ENCODE peak calls at places on chromosome 5, in nine cellular contexts. F, M, Z, I, R, D, S, O and Y are unnamed samples.

GRCh38 chr5:167305591-167306213 is 985.7 kb upstream of the WWC1 start:
- DNase-seq in F (no peak), M (no peak), Z (no peak), I (no peak), R (no peak), D (no peak), S (no peak), O (no peak), Y (no peak)

GRCh38 chr5:132267931-132268501 is 10.5 kb downstream of the PDLIM4 start:
- DNase-seq in F (no peak), M (no peak), Z (no peak), I (no peak), R (no peak), D (no peak), S (no peak), O (no peak), Y (no peak)

GRCh38 chr5:115170924-115171510 is 1.3 kb upstream of the TRIM36 start:
- DNase-seq in F (no peak), M (no peak), Z (no peak), I (no peak), R (no peak), D (no peak), S (no peak), O (no peak), Y (no peak)

GRCh38 chr5:172224996-172225395 is 31.0 kb downstream of the EFCAB9 start:
- DNase-seq in F (no peak), M (no peak), Z (no peak), I (no peak), R (no peak), D (no peak), S (no peak), O (no peak), Y (no peak)

GRCh38 chr5:135694016-135694415 is 115.2 kb upstream of the CXCL14 start:
- DNase-seq in F (no peak), M (no peak), Z (no peak), I (no peak), R (no peak), D (no peak), S (no peak), O (no peak), Y (no peak)

GRCh38 chr5:154933537-154933936 is 4.5 kb downstream of the GEMIN5 start:
- DNase-seq in F (no peak), M (no peak), Z (no peak), I (no peak), R (no peak), D (no peak), S (no peak), O (no peak), Y (no peak)

GRCh38 chr5:81530919-81531318 is 137.0 kb upstream of the ACOT12 start:
- DNase-seq in F (no peak), M (no peak), Z (no peak), I (no peak), R (no peak), D (no peak), S (no peak), O (no peak), Y (no peak)

GRCh38 chr5:180389252-180390101 is 36.3 kb upstream of the GFPT2 start:
- DNase-seq in F (no peak), M (no peak), Z (no peak), I (no peak), R (no peak), D (peak), S (no peak), O (peak), Y (no peak)

GRCh38 chr5:174608631-174609097 is 115.7 kb upstream of the MSX2 start:
- DNase-seq in F (peak), M (peak), Z (peak), I (no peak), R (no peak), D (no peak), S (peak), O (no peak), Y (no peak)

GRCh38 chr5:96023518-96023917 is 61.9 kb upstream of the ELL2 start:
- DNase-seq in F (no peak), M (no peak), Z (no peak), I (no peak), R (peak), D (no peak), S (no peak), O (no peak), Y (no peak)
- TF ChIP-seq POLR2A in F (no peak), M (no peak), Z (no peak), I (no peak), R (no peak), D (no peak), S (no peak), O (no peak), Y (no peak)

GRCh38 chr5:179023528-179024189 is at the start of gene ZNF879:
- DNase-seq in F (peak), M (peak), Z (peak), I (peak), R (peak), D (peak), S (peak), O (peak), Y (peak)
- TF ChIP-seq POLR2A in F (peak), M (peak), Z (no peak), I (peak), R (no peak), D (no peak), S (no peak), O (peak), Y (peak)

GRCh38 chr5:151447174-151448037 is at the start of gene SLC36A1:
- DNase-seq in F (peak), M (peak), Z (peak), I (peak), R (peak), D (peak), S (peak), O (peak), Y (peak)
- TF ChIP-seq POLR2A in F (peak), M (peak), Z (no peak), I (no peak), R (peak), D (no peak), S (peak), O (peak), Y (peak)

GRCh38 chr5:18457255-18457654 is 823.0 kb downstream of the TAF11L14 start:
- DNase-seq in F (no peak), M (no peak), Z (no peak), I (no peak), R (no peak), D (no peak), S (no peak), O (no peak), Y (no peak)
- TF ChIP-seq POLR2A in F (no peak), M (no peak), Z (no peak), I (no peak), R (no peak), D (no peak), S (no peak), O (no peak), Y (no peak)

GRCh38 chr5:176541338-176542134 is 4.3 kb upstream of the RNF44 start:
- DNase-seq in F (no peak), M (peak), Z (peak), I (peak), R (peak), D (no peak), S (peak), O (no peak), Y (peak)
- TF ChIP-seq POLR2A in F (no peak), M (no peak), Z (no peak), I (no peak), R (no peak), D (no peak), S (peak), O (no peak), Y (no peak)

DNA sequence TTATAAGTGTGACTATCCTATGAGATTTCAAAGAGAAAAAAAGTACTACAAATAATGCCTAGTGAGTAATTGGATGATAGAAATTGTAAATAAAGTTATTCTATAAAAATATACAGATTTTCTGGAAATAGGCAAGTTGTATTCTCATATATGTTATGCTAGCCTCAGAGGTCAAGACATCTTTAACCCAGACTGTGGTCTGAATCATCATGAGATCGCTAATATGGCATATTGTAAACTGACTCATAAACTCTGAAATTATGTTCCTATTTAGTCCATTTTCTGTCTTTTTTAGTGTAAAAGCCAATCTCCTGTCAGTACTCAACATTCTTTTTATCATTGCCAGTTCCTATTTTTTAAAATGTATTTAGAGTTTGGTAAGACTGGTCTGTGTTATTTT is 14.2 kb downstream of the LOX start:
- DNase-seq in F (no peak), M (no peak), Z (no peak), I (no peak), R (peak), D (no peak), S (no peak), O (no peak), Y (no peak)
- TF ChIP-seq POLR2A in F (no peak), M (no peak), Z (no peak), I (no peak), R (no peak), D (no peak), S (no peak), O (no peak), Y (no peak)

DNA sequence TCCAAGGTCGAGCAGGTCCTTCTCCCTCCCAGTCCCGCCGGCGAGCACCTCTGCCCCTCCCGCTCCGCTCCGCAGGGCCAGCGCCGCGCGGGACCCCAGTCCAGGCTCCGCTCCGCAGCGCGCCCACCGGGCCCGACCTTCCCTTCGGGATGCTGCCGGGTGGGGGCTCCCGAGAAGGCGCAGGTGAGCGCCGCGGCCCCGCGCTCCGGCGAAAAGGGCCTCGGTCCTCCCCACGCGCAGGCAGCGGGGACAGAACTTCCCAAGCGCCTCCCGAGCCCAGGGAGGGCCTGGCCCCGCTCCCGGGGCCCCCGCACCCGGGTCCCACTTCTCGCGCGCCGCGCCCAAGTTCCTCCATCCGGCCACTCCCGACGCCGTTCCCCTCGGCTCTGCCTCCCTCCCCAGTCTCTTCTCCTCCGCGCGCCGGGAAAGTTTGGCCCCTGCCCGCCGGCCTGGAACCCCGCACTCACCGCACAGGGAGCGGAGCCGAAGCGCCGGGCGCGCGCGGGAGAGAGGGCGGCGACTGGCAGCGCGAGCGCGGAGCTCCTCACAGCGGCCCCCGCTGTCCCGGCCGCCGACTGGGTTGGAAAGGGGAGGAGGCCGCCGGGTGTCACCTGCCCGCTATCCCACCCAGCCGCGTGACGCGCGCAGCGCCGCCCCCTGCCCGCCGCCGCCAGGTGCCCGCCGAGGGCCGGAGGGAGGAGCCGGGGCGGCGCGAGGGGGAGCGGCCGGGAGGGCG is at the start of gene ELOVL7:
- DNase-seq in F (peak), M (peak), Z (peak), I (no peak), R (peak), D (peak), S (peak), O (no peak), Y (peak)
- TF ChIP-seq POLR2A in F (no peak), M (peak), Z (no peak), I (no peak), R (no peak), D (no peak), S (peak), O (no peak), Y (no peak)